ENCODE peak calls at places on chromosomes 4 and X, in four cellular contexts. H is HCT116, A is K562, N is GM12878. J is an unnamed sample.

GRCh38 chr4:71004281-71004851 is 10.9 kb downstream of the DCK start:
- DNase-seq in H (no peak), A (no peak), N (no peak), J (no peak)

GRCh38 chr4:136505020-136505419 is 1027.3 kb downstream of the PCDH18 start:
- DNase-seq in H (no peak), A (no peak), N (no peak), J (no peak)

GRCh38 chrX:9595131-9595530 is 130.3 kb downstream of the TBL1X start:
- DNase-seq in H (no peak), A (no peak), N (no peak), J (no peak)

GRCh38 chr4:184952522-184952921 is 65.8 kb upstream of the HELT start:
- DNase-seq in H (no peak), A (no peak), N (no peak), J (no peak)

GRCh38 chr4:148495463-148495862 is 53.2 kb upstream of the NR3C2 start:
- DNase-seq in H (no peak), A (no peak), N (no peak), J (no peak)

GRCh38 chr4:129908117-129908516 is 812.2 kb downstream of the C4orf33 start:
- DNase-seq in H (no peak), A (no peak), N (no peak), J (no peak)

GRCh38 chr4:94256833-94257232 is 49.2 kb downstream of the SMARCAD1 start:
- DNase-seq in H (no peak), A (peak; percentile 5), N (no peak), J (no peak)

GRCh38 chr4:123750044-123750443 is 353.4 kb downstream of the SPRY1 start:
- DNase-seq in H (no peak), A (no peak), N (no peak), J (no peak)

GRCh38 chrX:71997320-71997719 is 86.7 kb downstream of the NHSL2 start:
- DNase-seq in H (no peak), A (no peak), N (no peak), J (no peak)

GRCh38 chrX:826448-826847 is 195.9 kb downstream of the SHOX start:
- DNase-seq in H (no peak), A (no peak), N (no peak), J (no peak)

GRCh38 chr4:73501664-73502265 is 20.2 kb downstream of the AFM start:
- DNase-seq in H (no peak), A (no peak), N (no peak), J (no peak)

GRCh38 chrX:33447285-33447684 is 235.9 kb upstream of the DMD start:
- DNase-seq in H (no peak), A (no peak), N (no peak), J (no peak)

GRCh38 chr4:10212400-10212799 is 95.8 kb upstream of the WDR1 start:
- DNase-seq in H (no peak), A (no peak), N (no peak), J (no peak)

GRCh38 chrX:81202413-81202794 is 502 bp downstream of the SH3BGRL start:
- DNase-seq in H (no peak), A (peak; percentile 2), N (no peak), J (no peak)

GRCh38 chrX:2550288-2551020 is 49.7 kb upstream of the DHRSX start:
- DNase-seq in H (no peak), A (no peak), N (no peak), J (no peak)

GRCh38 chrX:48487362-48487785 is 11.4 kb downstream of the FTSJ1 start:
- DNase-seq in H (peak; percentile 90), A (peak; percentile 74), N (no peak), J (no peak)

GRCh38 chr4:83771113-83771705 is 235.3 kb downstream of the GPAT3 start:
- DNase-seq in H (peak; percentile 51), A (peak; percentile 50), N (no peak), J (peak; percentile 21)

GRCh38 chr4:153651041-153651960 is 32.8 kb upstream of the TLR2 start:
- DNase-seq in H (no peak), A (no peak), N (no peak), J (no peak)

GRCh38 chrX:55489315-55490009 is at the start of gene USP51:
- DNase-seq in H (no peak), A (peak; percentile 58), N (peak; percentile 16), J (peak; percentile 15)

GRCh38 chr4:54901202-54901601 is 224.2 kb downstream of the KDR start:
- DNase-seq in H (no peak), A (no peak), N (no peak), J (no peak)

GRCh38 chr4:143355540-143356217 is 19.0 kb downstream of the GAB1 start:
- DNase-seq in H (no peak), A (no peak), N (no peak), J (no peak)

GRCh38 chr4:13476152-13476551 is 8.0 kb downstream of the RAB28 start:
- DNase-seq in H (no peak), A (no peak), N (no peak), J (no peak)

GRCh38 chr4:77582716-77583115 is 22.9 kb upstream of the CXCL13 start:
- DNase-seq in H (no peak), A (no peak), N (no peak), J (no peak)

GRCh38 chrX:12526296-12526695 is 264.9 kb upstream of the PRPS2 start:
- DNase-seq in H (no peak), A (no peak), N (no peak), J (no peak)

GRCh38 chr4:147101678-147102077 is 156.0 kb upstream of the TTC29 start:
- DNase-seq in H (no peak), A (no peak), N (no peak), J (no peak)

GRCh38 chrX:4706961-4707360 is 993.5 kb upstream of the PRKX start:
- DNase-seq in H (no peak), A (no peak), N (no peak), J (no peak)

GRCh38 chr4:103429283-103429682 is 231.1 kb upstream of the CENPE start:
- DNase-seq in H (peak; percentile 38), A (peak; percentile 2), N (no peak), J (no peak)

GRCh38 chr4:20279381-20279780 is 27.7 kb downstream of the SLIT2 start:
- DNase-seq in H (no peak), A (no peak), N (no peak), J (no peak)

GRCh38 chr4:5785806-5786680 is 75.0 kb downstream of the EVC start:
- DNase-seq in H (no peak), A (no peak), N (no peak), J (no peak)

GRCh38 chr4:106898621-106899230 is 137.4 kb downstream of the DKK2 start:
- DNase-seq in H (peak; percentile 51), A (peak; percentile 50), N (no peak), J (peak; percentile 28)

GRCh38 chr4:120056249-120056648 is 10.4 kb downstream of the MAD2L1 start:
- DNase-seq in H (no peak), A (no peak), N (no peak), J (no peak)

GRCh38 chr4:41718907-41719306 is 29.6 kb downstream of the PHOX2B start:
- DNase-seq in H (no peak), A (no peak), N (no peak), J (no peak)

GRCh38 chr4:98935633-98936032 is 6.7 kb upstream of the EIF4E start:
- DNase-seq in H (no peak), A (no peak), N (no peak), J (no peak)

GRCh38 chr4:43374352-43374751 is 481.8 kb downstream of the GRXCR1 start:
- DNase-seq in H (no peak), A (no peak), N (no peak), J (no peak)

GRCh38 chrX:11755724-11756123 is 2.3 kb upstream of the MSL3 start:
- DNase-seq in H (no peak), A (no peak), N (no peak), J (no peak)

GRCh38 chrX:118595501-118596042 is 100.0 kb downstream of the DOCK11 start:
- DNase-seq in H (no peak), A (no peak), N (no peak), J (no peak)

GRCh38 chr4:141435446-141436225 is 200.7 kb upstream of the IL15 start:
- DNase-seq in H (no peak), A (no peak), N (no peak), J (no peak)

GRCh38 chrX:32010157-32010656 is 938.4 kb upstream of the FTHL17 start:
- DNase-seq in H (no peak), A (no peak), N (no peak), J (no peak)

GRCh38 chr4:59060895-59061294 is 1950.7 kb upstream of the IGFBP7 start:
- DNase-seq in H (no peak), A (no peak), N (no peak), J (no peak)

GRCh38 chr4:125085-125820 is 952 bp downstream of the ZNF718 start:
- DNase-seq in H (no peak), A (peak; percentile 67), N (no peak), J (peak; percentile 49)
- TF ChIP-seq JUND in H (no peak), A (no peak), N (no peak), J (no peak)

GRCh38 chr4:183600189-183600685 is 58.7 kb downstream of the RWDD4 start:
- DNase-seq in H (no peak), A (peak; percentile 30), N (no peak), J (peak; percentile 33)
- TF ChIP-seq JUND in H (no peak), A (no peak), N (no peak), J (no peak)

GRCh38 chr4:111556141-111556781 is 589.0 kb upstream of the FAM241A start:
- DNase-seq in H (no peak), A (no peak), N (no peak), J (no peak)
- TF ChIP-seq JUND in H (no peak), A (no peak), N (no peak), J (no peak)

GRCh38 chrX:17375361-17375630 is 296 bp downstream of the NHS start:
- DNase-seq in H (no peak), A (no peak), N (no peak), J (no peak)

GRCh38 chrX:17376381-17377046 is 1.5 kb downstream of the NHS start:
- DNase-seq in H (no peak), A (no peak), N (no peak), J (no peak)

GRCh38 chrX:17374619-17375360 is at the start of gene NHS:
- DNase-seq in H (peak; percentile 61), A (peak; percentile 12), N (no peak), J (peak; percentile 57)

GRCh38 chrX:17377047-17377692 is 2.2 kb downstream of the NHS start:
- DNase-seq in H (peak; percentile 40), A (no peak), N (no peak), J (no peak)

DNA sequence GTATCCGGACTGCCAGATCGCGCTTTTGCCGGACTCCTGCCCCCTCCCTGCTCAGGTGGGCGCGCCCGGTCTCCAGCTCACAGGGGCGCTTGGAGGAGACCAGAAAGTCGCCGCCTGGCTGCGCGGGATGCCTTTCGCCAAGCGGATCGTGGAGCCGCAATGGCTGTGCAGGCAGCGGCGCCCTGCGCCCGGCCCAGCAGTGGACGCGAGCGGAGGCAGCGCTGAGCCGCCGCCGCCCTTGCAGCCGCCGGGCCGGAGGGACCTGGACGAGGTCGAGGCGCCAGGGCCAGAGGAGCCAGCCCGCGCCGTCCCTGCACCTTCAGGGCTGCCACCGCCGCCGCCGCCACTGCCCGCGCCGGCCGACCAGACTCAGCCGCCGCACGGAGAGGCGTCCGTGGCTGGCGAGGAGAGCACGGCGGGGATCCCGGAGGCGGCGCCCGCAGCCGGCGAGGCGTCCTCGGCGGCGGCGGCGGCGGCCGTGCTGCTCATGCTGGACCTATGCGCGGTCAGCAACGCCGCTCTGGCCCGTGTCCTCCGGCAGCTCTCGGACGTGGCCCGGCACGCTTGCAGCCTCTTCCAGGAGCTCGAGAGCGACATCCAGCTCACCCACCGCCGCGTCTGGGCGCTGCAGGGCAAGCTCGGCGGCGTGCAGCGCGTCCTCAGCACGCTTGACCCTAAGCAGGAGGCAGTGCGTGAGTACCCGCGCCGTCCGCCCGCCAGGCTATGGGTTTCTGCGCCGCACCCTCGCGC is 806 bp downstream of the NHS start:
- DNase-seq in H (no peak), A (no peak), N (no peak), J (peak; percentile 38)
- TF ChIP-seq JUND in H (no peak), A (no peak), N (no peak), J (no peak)

GRCh38 chr4:8340721-8341680 is 71.4 kb downstream of the HTRA3 start:
- DNase-seq in H (no peak), A (no peak), N (no peak), J (no peak)
- TF ChIP-seq JUND in H (no peak), A (no peak), N (no peak), J (no peak)

J was measured in T47D.